ENCODE peak calls at places on chromosomes 16 and 17, in four cellular contexts. M is mesenchymal stem cell, O is neuronal stem cell, G is H1. U is an unnamed sample.

GRCh38 chr17:6303664-6304063 is 131.3 kb downstream of the AIPL1 start:
- DNase-seq in M (peak; percentile 32), O (peak; percentile 71), G (no peak), U (peak; percentile 53)

GRCh38 chr17:80421381-80422090 is 6.6 kb downstream of the ENDOV start:
- DNase-seq in M (no peak), O (no peak), G (no peak), U (peak; percentile 51)

GRCh38 chr17:6501359-6501758 is 55.0 kb downstream of the PITPNM3 start:
- DNase-seq in M (no peak), O (no peak), G (no peak), U (no peak)

GRCh38 chr17:50931003-50931878 is 65.1 kb upstream of the TOB1 start:
- DNase-seq in M (peak; percentile 92), O (peak; percentile 76), G (no peak), U (peak; percentile 86)

GRCh38 chr16:14028207-14028606 is 42.9 kb upstream of the MRTFB start:
- DNase-seq in M (no peak), O (no peak), G (no peak), U (no peak)

GRCh38 chr17:57109393-57110151 is 24.5 kb downstream of the AKAP1 start:
- DNase-seq in M (no peak), O (no peak), G (no peak), U (no peak)

GRCh38 chr17:46046957-46047356 is 47.9 kb downstream of the STH start:
- DNase-seq in M (peak; percentile 44), O (no peak), G (no peak), U (no peak)

GRCh38 chr17:40675905-40676304 is 10.9 kb upstream of the KRT222 start:
- DNase-seq in M (no peak), O (no peak), G (no peak), U (no peak)

GRCh38 chr17:18961634-18962493 is 9.9 kb downstream of the SLC5A10 start:
- DNase-seq in M (peak; percentile 67), O (no peak), G (no peak), U (no peak)

GRCh38 chr17:43543771-43544575 is 2.2 kb downstream of the ETV4 start:
- DNase-seq in M (no peak), O (no peak), G (no peak), U (no peak)

GRCh38 chr16:15865742-15866141 is 8.9 kb upstream of the MYH11 start:
- DNase-seq in M (no peak), O (no peak), G (no peak), U (no peak)

GRCh38 chr17:72030067-72030899 is 90.5 kb upstream of the SOX9 start:
- DNase-seq in M (peak; percentile 77), O (peak; percentile 45), G (peak; percentile 70), U (no peak)

GRCh38 chr16:77556203-77556602 is 121.4 kb upstream of the ADAMTS18 start:
- DNase-seq in M (no peak), O (peak; percentile 14), G (no peak), U (peak; percentile 6)

GRCh38 chr16:4611337-4612023 is 3.2 kb downstream of the UBALD1 start:
- DNase-seq in M (peak; percentile 19), O (no peak), G (no peak), U (no peak)
- H2BK12ac ChIP-seq in M (no peak overlapping the region), O (no peak overlapping the region), G (no peak overlapping the region), U (no peak overlapping the region)

DNA sequence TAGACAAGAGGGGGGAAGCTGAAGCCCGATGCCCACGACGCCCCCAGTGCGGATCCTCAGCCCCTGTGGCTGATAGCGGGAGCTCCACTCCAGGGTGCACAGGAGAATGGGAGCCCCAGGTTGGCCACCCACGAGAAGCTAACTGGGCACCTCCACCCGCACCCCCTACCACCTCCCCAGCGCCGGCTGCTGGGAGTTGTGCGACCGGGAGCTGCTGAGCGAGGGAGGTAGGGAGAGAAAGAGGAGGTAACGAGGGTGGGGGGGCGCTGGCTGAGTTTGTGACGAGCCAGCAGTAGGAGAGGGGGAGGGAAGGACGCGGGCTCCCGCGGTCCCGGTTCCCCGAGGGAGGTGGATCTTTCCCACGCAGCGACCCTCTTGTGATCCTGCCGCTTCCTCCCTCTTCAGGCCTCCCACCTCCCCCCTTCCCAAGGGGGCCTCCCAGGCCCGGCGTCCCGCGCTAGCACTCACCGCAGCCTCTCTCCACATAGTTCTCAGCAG is at the start of gene GRIN2A:
- DNase-seq in M (peak; percentile 1), O (no peak), G (no peak), U (no peak)
- H3K4me3 ChIP-seq in M (peak within 1 kb of the TSS; percentile 80), O (peak within 1 kb of the TSS; percentile 83), G (peak within 1 kb of the TSS; percentile 73), U (peak within 1 kb of the TSS; percentile 60)

GRCh38 chr16:88762941-88763340 is 22.1 kb downstream of the PIEZO1 start:
- DNase-seq in M (no peak), O (no peak), G (no peak), U (peak; percentile 97)

GRCh38 chr16:88763502-88764053 is 21.4 kb downstream of the PIEZO1 start:
- DNase-seq in M (peak; percentile 52), O (peak; percentile 80), G (no peak), U (peak; percentile 98)

GRCh38 chr16:88764913-88765349 is 20.1 kb downstream of the PIEZO1 start:
- DNase-seq in M (peak; percentile 55), O (no peak), G (no peak), U (peak; percentile 99)

GRCh38 chr16:88762258-88762870 is 22.7 kb downstream of the PIEZO1 start:
- DNase-seq in M (no peak), O (no peak), G (no peak), U (no peak)

GRCh38 chr16:88764080-88764479 is 20.9 kb downstream of the PIEZO1 start:
- DNase-seq in M (no peak), O (no peak), G (no peak), U (peak; percentile 35)
- H2BK12ac ChIP-seq in M (no peak overlapping the region), O (peak overlapping the region; percentile 95), G (no peak overlapping the region), U (peak overlapping the region; percentile 27)

DNA sequence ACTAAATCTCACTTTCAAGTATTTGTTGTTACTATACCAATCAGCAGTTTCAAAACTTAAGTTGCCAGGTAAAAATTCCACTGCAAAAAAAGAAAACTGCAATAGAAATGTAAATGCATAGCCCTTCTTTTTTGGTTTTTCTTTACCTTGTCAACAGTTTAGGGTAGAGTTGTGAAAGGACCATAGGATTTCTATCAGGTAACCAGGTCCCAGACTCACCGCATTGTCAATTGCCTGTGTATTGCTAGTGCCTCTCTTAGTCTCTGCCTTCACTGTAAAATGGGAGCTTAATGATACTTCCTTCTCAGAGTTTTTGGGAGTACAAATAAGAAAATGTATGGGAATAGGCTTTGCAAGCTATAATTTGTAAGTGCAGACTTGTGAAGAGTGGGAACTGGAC is 145.0 kb downstream of the FTO start:
- DNase-seq in M (no peak), O (no peak), G (no peak), U (no peak)
- H3K4me3 ChIP-seq in M (no peak overlapping the region), O (no peak overlapping the region), G (no peak overlapping the region), U (no peak overlapping the region)

GRCh38 chr16:75252946-75253911 is 1.8 kb upstream of the BCAR1 start:
- DNase-seq in M (peak; percentile 87), O (peak; percentile 65), G (peak; percentile 85), U (no peak)

GRCh38 chr16:75250089-75250808 is 1.2 kb downstream of the BCAR1 start:
- DNase-seq in M (peak; percentile 50), O (no peak), G (no peak), U (peak; percentile 38)

GRCh38 chr16:75250809-75251279 is 580 bp downstream of the BCAR1 start:
- DNase-seq in M (peak; percentile 46), O (no peak), G (no peak), U (peak; percentile 54)

GRCh38 chr16:75252049-75252864 is 833 bp upstream of the BCAR1 start:
- DNase-seq in M (no peak), O (no peak), G (no peak), U (no peak)

DNA sequence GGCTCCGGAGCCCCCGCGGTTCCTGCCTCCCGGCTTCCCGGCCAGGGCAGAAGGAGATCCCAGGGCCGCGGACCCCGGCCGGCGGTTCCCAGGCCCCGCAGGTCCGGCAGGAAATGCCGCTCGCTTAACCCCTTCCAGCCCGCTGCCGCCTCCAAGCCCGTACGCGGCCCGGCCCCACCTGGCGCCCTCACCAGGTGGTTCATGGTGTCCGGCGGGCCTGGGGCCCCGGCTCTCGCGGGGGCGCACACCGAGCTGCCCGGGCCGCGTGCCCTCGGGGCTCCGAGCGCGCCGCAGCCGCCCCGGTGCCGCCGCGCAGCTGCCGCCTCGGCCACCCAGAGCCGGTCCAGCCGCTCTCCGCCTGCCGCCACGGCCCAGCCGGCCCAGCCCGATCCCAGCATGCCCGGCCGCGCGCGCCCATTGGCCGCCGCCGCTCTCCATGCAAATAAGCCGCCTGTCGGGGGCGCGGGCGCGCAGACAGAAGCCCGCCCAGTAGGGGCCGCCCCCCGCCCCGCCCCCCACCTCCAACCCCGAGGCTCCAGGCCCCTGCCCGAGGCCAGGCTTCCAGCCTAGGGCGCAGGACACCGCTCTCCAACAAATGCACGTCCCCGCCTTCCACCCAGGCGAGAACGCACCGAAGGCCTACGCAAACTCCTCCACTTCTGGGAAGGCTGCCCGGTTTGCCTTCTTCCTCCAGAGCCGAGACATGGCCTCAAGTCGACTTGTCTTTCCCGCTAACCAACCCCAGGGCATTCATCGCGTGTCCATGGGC is at the start of gene BCAR1:
- DNase-seq in M (peak; percentile 93), O (peak; percentile 89), G (peak; percentile 50), U (peak; percentile 89)
- H2BK12ac ChIP-seq in M (peak within 1 kb of the TSS; percentile 96), O (peak within 1 kb of the TSS; percentile 93), G (peak within 1 kb of the TSS; percentile 97), U (peak within 1 kb of the TSS; percentile 95)

GRCh38 chr16:28985206-28985605 is 354 bp downstream of the LAT start:
- DNase-seq in M (no peak), O (no peak), G (no peak), U (no peak)
- H3K4me3 ChIP-seq in M (no peak overlapping the region), O (no peak overlapping the region), G (no peak overlapping the region), U (no peak overlapping the region)

GRCh38 chr16:86096850-86097249 is 197.9 kb downstream of the IRF8 start:
- DNase-seq in M (no peak), O (no peak), G (no peak), U (no peak)
- H2BK12ac ChIP-seq in M (no peak overlapping the region), O (no peak overlapping the region), G (no peak overlapping the region), U (no peak overlapping the region)

GRCh38 chr16:17374668-17375255 is 96.0 kb downstream of the XYLT1 start:
- DNase-seq in M (no peak), O (no peak), G (no peak), U (no peak)

GRCh38 chr16:17375388-17376304 is 95.1 kb downstream of the XYLT1 start:
- DNase-seq in M (no peak), O (no peak), G (no peak), U (peak; percentile 39)

GRCh38 chr16:17380613-17381012 is 90.1 kb downstream of the XYLT1 start:
- DNase-seq in M (no peak), O (no peak), G (no peak), U (no peak)

GRCh38 chr16:17379121-17379571 is 91.6 kb downstream of the XYLT1 start:
- DNase-seq in M (no peak), O (no peak), G (no peak), U (peak; percentile 51)

GRCh38 chr16:17377360-17378324 is 93.1 kb downstream of the XYLT1 start:
- DNase-seq in M (no peak), O (peak; percentile 47), G (no peak), U (no peak)
- H3K4me3 ChIP-seq in M (no peak overlapping the region), O (no peak overlapping the region), G (no peak overlapping the region), U (no peak overlapping the region)

DNA sequence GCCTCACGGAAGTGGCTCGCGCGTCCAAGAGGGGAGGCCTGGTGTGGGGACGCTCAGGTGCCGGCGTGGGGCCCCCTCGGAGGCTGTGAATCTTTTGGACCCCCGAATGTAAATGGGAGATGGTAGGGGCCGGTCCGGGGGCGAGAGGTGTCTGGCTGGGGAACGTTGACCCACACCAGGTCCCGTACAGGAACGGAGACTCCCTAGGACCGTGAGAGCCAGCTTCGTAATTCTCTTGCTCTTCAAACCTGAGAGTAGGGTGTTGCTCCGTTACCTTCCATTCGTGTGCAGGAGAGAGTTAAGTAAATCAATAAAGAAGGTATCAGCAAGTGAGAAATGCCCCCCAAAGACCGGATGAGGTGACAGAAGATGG is 483 bp downstream of the LYRM1 start:
- DNase-seq in M (no peak), O (no peak), G (no peak), U (no peak)
- H2BK12ac ChIP-seq in M (no peak overlapping the region), O (no peak overlapping the region), G (peak overlapping the region; percentile 2), U (peak overlapping the region; percentile 42)

GRCh38 chr17:82172461-82173160 is 40.0 kb downstream of the CCDC57 start:
- DNase-seq in M (no peak), O (no peak), G (no peak), U (no peak)
- H3K4me3 ChIP-seq in M (no peak overlapping the region), O (no peak overlapping the region), G (no peak overlapping the region), U (no peak overlapping the region)

U was measured in trophoblast cell.